ENCODE peak calls at places on chromosomes 4 and X, in seven cellular contexts. W, H, E, T, V, B and P are unnamed samples.

GRCh38 chrX:108105473-108105872 is 13.9 kb downstream of the ATG4A start:
- DNase-seq in V (no peak), B (no peak), W (no peak), H (no peak), T (no peak), E (no peak), P (no peak)

GRCh38 chrX:132954323-132954722 is 4.1 kb downstream of the HS6ST2 start:
- DNase-seq in W (no peak), H (no peak), B (no peak), T (no peak), V (no peak), E (no peak), P (peak)

GRCh38 chr4:40976343-40976742 is 226.6 kb downstream of the NSUN7 start:
- DNase-seq in E (peak), V (no peak), B (no peak), H (peak), W (no peak), T (peak), P (peak)

GRCh38 chr4:138868562-138868961 is 147.0 kb upstream of the NOCT start:
- DNase-seq in H (peak), W (no peak), T (peak), V (no peak), E (no peak), B (no peak), P (no peak)

GRCh38 chrX:11266329-11266830 is 26.8 kb upstream of the AMELX start:
- DNase-seq in H (no peak), T (no peak), W (no peak), B (no peak), E (no peak), V (no peak), P (no peak)

GRCh38 chrX:22634081-22634480 is 361.4 kb downstream of the CBLL2 start:
- DNase-seq in E (no peak), B (no peak), H (peak), V (no peak), T (peak), W (no peak), P (no peak)

GRCh38 chr4:157170321-157170720 is 50.2 kb upstream of the GRIA2 start:
- DNase-seq in E (no peak), W (no peak), V (no peak), B (no peak), T (no peak), H (no peak), P (no peak)

GRCh38 chrX:15956684-15957083 is 102.1 kb upstream of the AP1S2 start:
- DNase-seq in E (peak), H (peak), V (no peak), W (no peak), T (no peak), B (no peak), P (peak)

GRCh38 chrX:84165716-84166115 is 22.3 kb downstream of the RPS6KA6 start:
- DNase-seq in W (no peak), V (no peak), E (no peak), H (no peak), T (no peak), B (no peak), P (no peak)

GRCh38 chr4:81606796-81607550 is 135.3 kb upstream of the RASGEF1B start:
- DNase-seq in V (no peak), B (no peak), H (peak), W (no peak), E (no peak), T (peak), P (peak)

GRCh38 chr4:155973639-155974475 is 20.2 kb upstream of the CTSO start:
- DNase-seq in T (no peak), H (peak), W (no peak), V (no peak), E (peak), B (no peak), P (peak)

GRCh38 chr4:10054571-10055041 is 33.3 kb upstream of the SLC2A9 start:
- DNase-seq in W (no peak), V (no peak), B (no peak), H (no peak), E (no peak), T (no peak), P (peak)

GRCh38 chr4:183284965-183285364 is 35.1 kb downstream of the CLDN22 start:
- DNase-seq in V (no peak), B (no peak), T (peak), E (no peak), H (no peak), W (no peak), P (no peak)

GRCh38 chr4:24003476-24003875 is 113.6 kb upstream of the PPARGC1A start:
- DNase-seq in W (no peak), H (no peak), E (no peak), V (no peak), B (no peak), T (no peak), P (no peak)

GRCh38 chrX:2676794-2677675 is 14.1 kb upstream of the CD99 start:
- DNase-seq in H (no peak), W (no peak), E (no peak), V (no peak), B (no peak), T (no peak), P (peak)

GRCh38 chr4:60033826-60034225 is 1166.3 kb upstream of the ADGRL3 start:
- DNase-seq in H (no peak), W (no peak), V (no peak), E (no peak), T (no peak), B (no peak), P (no peak)

GRCh38 chrX:9861711-9862110 is 75.5 kb downstream of the SHROOM2 start:
- DNase-seq in V (no peak), H (no peak), E (no peak), T (no peak), W (no peak), B (no peak), P (no peak)